ENCODE peak calls at places on chromosomes 4 and X, in eight cellular contexts. V is breast epithelium; F is CD4-positive, alpha-beta memory T cell; S is choroid plexus epithelial cell; O is AG09309; W is lung; K is tibial artery; Y is GM23338. B is an unnamed sample.

GRCh38 chr4:60187428-60187827 is 1012.7 kb upstream of the ADGRL3 start:
- DNase-seq in W (no peak), S (no peak), F (no peak), O (no peak), Y (no peak), V (no peak), K (no peak), B (no peak)

GRCh38 chr4:159027535-159027934 is 75.3 kb upstream of the RAPGEF2 start:
- DNase-seq in K (no peak), S (peak), F (no peak), W (no peak), O (no peak), V (no peak), Y (no peak), B (no peak)

GRCh38 chr4:160403066-160403465 is 1300.2 kb downstream of the RAPGEF2 start:
- DNase-seq in F (no peak), Y (no peak), V (no peak), S (no peak), W (no peak), O (no peak), K (no peak), B (no peak)

GRCh38 chr4:112978691-112979472 is 70.6 kb upstream of the ANK2 start:
- DNase-seq in V (no peak), W (no peak), S (peak), O (peak), K (no peak), F (no peak), Y (no peak), B (no peak)

GRCh38 chr4:1396806-1397455 is 9.3 kb downstream of the NKX1-1 start:
- DNase-seq in V (peak), F (no peak), S (no peak), K (peak), W (no peak), O (no peak), Y (no peak), B (no peak)

GRCh38 chr4:188109157-188109755 is at the start of gene TRIML2:
- DNase-seq in K (no peak), O (no peak), V (no peak), W (no peak), Y (peak), F (no peak), S (no peak), B (no peak)

GRCh38 chrX:139077303-139078131 is 366.0 kb upstream of the FGF13 start:
- DNase-seq in Y (no peak), W (no peak), O (peak), K (no peak), S (no peak), F (no peak), V (no peak), B (no peak)

GRCh38 chr4:58711039-58711438 is 1600.9 kb upstream of the IGFBP7 start:
- DNase-seq in S (no peak), Y (no peak), F (no peak), O (no peak), V (no peak), K (no peak), W (no peak), B (no peak)

GRCh38 chr4:22637306-22637705 is 55.4 kb upstream of the GBA3 start:
- DNase-seq in Y (no peak), O (no peak), V (no peak), S (no peak), W (no peak), F (no peak), K (no peak), B (no peak)

GRCh38 chrX:130645955-130646583 is 244.3 kb downstream of the RBMX2 start:
- DNase-seq in O (no peak), S (peak), Y (no peak), W (no peak), V (no peak), F (no peak), K (no peak), B (no peak)

GRCh38 chr4:1402516-1403101 is 3.6 kb downstream of the NKX1-1 start:
- DNase-seq in S (no peak), F (no peak), W (no peak), K (no peak), O (no peak), V (peak), Y (peak), B (no peak)

GRCh38 chr4:67549123-67549522 is 3.8 kb upstream of the CENPC start:
- DNase-seq in F (peak), O (no peak), S (peak), W (no peak), K (no peak), Y (no peak), V (no peak), B (no peak)

GRCh38 chrX:136747003-136747986 is 33.4 kb downstream of the ARHGEF6 start:
- DNase-seq in Y (no peak), W (no peak), S (no peak), O (no peak), F (no peak), K (no peak), V (no peak), B (no peak)

GRCh38 chr4:3526456-3526855 is 5.8 kb downstream of the LRPAP1 start:
- DNase-seq in V (no peak), K (no peak), S (no peak), Y (no peak), W (no peak), O (no peak), F (no peak), B (no peak)

GRCh38 chrX:40107291-40108083 is 9.7 kb upstream of the BCOR start:
- DNase-seq in O (no peak), Y (peak), S (no peak), K (no peak), F (no peak), W (no peak), V (no peak), B (no peak)

GRCh38 chr4:100843897-100844296 is 326.1 kb upstream of the EMCN start:
- DNase-seq in V (no peak), Y (no peak), S (no peak), O (no peak), W (no peak), F (no peak), K (no peak), B (no peak)

GRCh38 chrX:106949366-106949765 is 29.2 kb downstream of the CLDN2 start:
- DNase-seq in W (no peak), O (no peak), V (no peak), Y (no peak), S (no peak), F (no peak), K (no peak), B (no peak)

GRCh38 chrX:275967-276587 is 5.1 kb upstream of the PLCXD1 start:
- DNase-seq in S (peak), V (peak), W (peak), O (no peak), Y (peak), F (peak), K (peak), B (peak)

GRCh38 chrX:44152867-44153266 is 179.7 kb upstream of the NDP start:
- DNase-seq in O (peak), W (no peak), Y (no peak), V (no peak), K (no peak), S (peak), F (no peak), B (no peak)

GRCh38 chrX:99914676-99915075 is 495.4 kb downstream of the PCDH19 start:
- DNase-seq in V (no peak), O (no peak), Y (no peak), K (no peak), F (no peak), W (no peak), S (no peak), B (no peak)

GRCh38 chr4:157575339-157575738 is 354.8 kb downstream of the GRIA2 start:
- DNase-seq in S (no peak), Y (no peak), V (no peak), W (no peak), K (no peak), O (no peak), F (no peak), B (no peak)

GRCh38 chr4:48194986-48195773 is 61.1 kb upstream of the TXK start:
- DNase-seq in K (no peak), W (no peak), Y (no peak), S (peak), O (peak), V (no peak), F (no peak), B (no peak)

GRCh38 chr4:130689182-130689581 is 1593.2 kb downstream of the C4orf33 start:
- DNase-seq in W (no peak), S (no peak), Y (no peak), F (no peak), K (no peak), O (no peak), V (no peak), B (no peak)

GRCh38 chr4:84913176-84913575 is 53.3 kb downstream of the WDFY3 start:
- DNase-seq in O (no peak), K (no peak), W (no peak), V (no peak), Y (no peak), F (no peak), S (no peak), B (no peak)

GRCh38 chr4:108224628-108225053 is 55.9 kb upstream of the LEF1 start:
- DNase-seq in O (no peak), K (no peak), F (no peak), V (no peak), Y (no peak), W (no peak), S (peak), B (no peak)

GRCh38 chr4:24810016-24810415 is 14.6 kb downstream of the SOD3 start:
- DNase-seq in O (no peak), W (no peak), S (peak), F (no peak), K (no peak), V (no peak), Y (no peak), B (no peak)

GRCh38 chr4:139684351-139684750 is 18.7 kb downstream of the MGST2 start:
- DNase-seq in V (no peak), S (no peak), Y (no peak), F (no peak), K (no peak), W (no peak), O (no peak), B (no peak)

GRCh38 chr4:72546456-72546855 is 22.6 kb downstream of the ADAMTS3 start:
- DNase-seq in K (no peak), Y (no peak), O (peak), F (no peak), S (no peak), W (no peak), V (no peak), B (no peak)

GRCh38 chr4:7101692-7102515 is 34.0 kb upstream of the GRPEL1 start:
- DNase-seq in Y (peak), K (peak), O (peak), F (peak), S (peak), W (peak), V (peak), B (peak)
- H3K4me3 ChIP-seq in Y (peak), K (peak), O (peak), F (peak), S (peak), W (no peak), V (peak), B (peak)

DNA sequence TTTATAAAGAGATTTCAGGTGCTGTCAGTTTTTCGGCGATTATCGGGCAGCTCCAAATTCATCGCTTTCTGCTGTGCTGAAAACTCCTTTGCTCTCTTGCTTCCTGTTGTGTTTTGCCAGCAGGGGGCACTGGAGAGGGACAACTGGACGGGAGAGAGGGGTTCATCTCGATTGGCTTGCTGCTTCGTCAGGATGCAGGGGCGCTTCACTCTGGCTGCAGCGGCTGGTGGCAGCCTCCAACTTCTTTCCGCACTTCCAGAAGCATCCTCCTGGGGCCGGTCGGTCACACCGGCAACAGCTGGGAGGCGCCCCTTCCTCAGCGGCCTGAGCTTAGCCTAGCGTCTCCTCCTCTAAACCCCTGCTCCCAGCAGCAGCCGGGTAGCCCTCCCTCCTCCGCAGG is 29.5 kb downstream of the MSL3 start:
- DNase-seq in F (peak), S (peak), W (peak), O (no peak), K (peak), V (no peak), Y (peak), B (peak)
- H3K4me3 ChIP-seq in F (no peak), S (peak), W (no peak), O (no peak), K (no peak), V (no peak), Y (no peak), B (no peak)

DNA sequence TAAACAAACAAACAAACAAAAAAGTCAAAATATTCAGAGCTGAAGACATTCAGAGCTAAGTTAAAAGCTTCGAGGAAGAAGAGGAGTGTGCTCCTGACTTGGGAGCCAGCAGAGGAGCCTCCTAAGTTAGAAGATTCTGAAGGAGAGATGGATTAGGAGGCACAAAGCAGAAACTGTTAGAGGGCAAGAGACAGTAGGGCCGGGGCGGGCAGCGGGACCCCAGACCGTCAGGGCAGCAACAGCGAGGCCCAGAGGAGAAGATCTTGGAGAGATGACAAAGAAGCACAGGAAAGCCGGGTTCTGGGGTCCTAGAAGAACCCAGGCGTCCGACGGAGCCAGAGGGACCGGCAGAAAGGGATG is 682 bp downstream of the KLHL13 start:
- DNase-seq in F (no peak), K (no peak), V (no peak), Y (no peak), S (no peak), O (no peak), W (no peak), B (no peak)
- H3K4me3 ChIP-seq in F (no peak), K (peak), V (peak), Y (peak), S (peak), O (no peak), W (peak), B (no peak)

GRCh38 chrX:68433981-68434299 is 645 bp upstream of the OPHN1 start:
- DNase-seq in K (no peak), V (no peak), Y (no peak), O (no peak), F (no peak), W (no peak), S (no peak), B (no peak)
- H3K4me3 ChIP-seq in K (peak), V (peak), Y (peak), O (peak), F (no peak), W (peak), S (peak), B (peak)

GRCh38 chrX:37331546-37331945 is 17.6 kb upstream of the PRRG1 start:
- DNase-seq in V (no peak), W (no peak), Y (no peak), F (no peak), S (no peak), O (no peak), K (no peak), B (no peak)

GRCh38 chrX:37330642-37331041 is 18.5 kb upstream of the PRRG1 start:
- DNase-seq in S (no peak), K (no peak), O (no peak), F (no peak), W (no peak), Y (no peak), V (no peak), B (no peak)

GRCh38 chrX:37332987-37333658 is 16.0 kb upstream of the PRRG1 start:
- DNase-seq in Y (no peak), K (no peak), W (no peak), F (no peak), O (no peak), S (no peak), V (no peak), B (no peak)
- H3K4me3 ChIP-seq in Y (no peak), K (no peak), W (no peak), F (no peak), O (no peak), S (no peak), V (no peak), B (no peak)

GRCh38 chr4:123587983-123588494 is 191.4 kb downstream of the SPRY1 start:
- DNase-seq in W (no peak), F (no peak), S (peak), Y (no peak), O (peak), K (peak), V (no peak), B (no peak)

GRCh38 chr4:123589361-123589760 is 192.8 kb downstream of the SPRY1 start:
- DNase-seq in S (no peak), Y (no peak), V (no peak), K (no peak), W (no peak), F (no peak), O (no peak), B (no peak)

GRCh38 chr4:123591875-123592274 is 195.3 kb downstream of the SPRY1 start:
- DNase-seq in V (no peak), Y (no peak), O (no peak), F (no peak), W (no peak), K (no peak), S (no peak), B (no peak)

GRCh38 chr4:123585111-123585510 is 188.5 kb downstream of the SPRY1 start:
- DNase-seq in S (no peak), Y (no peak), K (no peak), F (no peak), W (no peak), V (no peak), O (no peak), B (no peak)

DNA sequence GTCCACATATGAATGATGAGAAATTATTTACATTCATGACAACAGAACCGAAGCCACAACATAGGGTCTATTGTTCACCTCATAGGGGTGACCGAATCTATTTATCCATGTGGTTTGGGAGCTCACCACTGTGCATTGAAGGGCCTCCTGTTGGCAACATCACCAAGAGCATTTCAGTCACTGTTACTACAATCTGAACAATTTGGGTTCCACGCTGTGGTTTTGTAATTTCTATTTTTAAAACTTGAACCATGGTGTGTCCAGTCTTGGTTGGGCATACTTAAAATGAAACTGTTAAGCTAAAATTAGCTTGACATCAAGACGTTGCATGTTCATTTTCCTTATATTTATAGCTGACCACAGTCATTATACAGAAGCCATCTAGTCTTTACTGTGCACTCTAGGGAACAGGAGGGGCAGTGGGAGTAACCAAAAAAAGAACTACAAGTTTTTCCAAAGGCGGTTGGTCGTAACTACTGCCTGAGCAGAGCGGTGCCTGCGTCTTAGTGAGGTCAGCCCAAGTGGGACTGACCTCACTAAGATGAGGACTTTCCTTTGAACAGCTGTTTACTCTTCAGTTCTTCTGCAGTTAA is 192.1 kb downstream of the SPRY1 start:
- DNase-seq in Y (no peak), W (no peak), F (no peak), V (no peak), O (peak), K (no peak), S (no peak), B (no peak)
- H3K4me3 ChIP-seq in Y (no peak), W (no peak), F (no peak), V (peak), O (no peak), K (peak), S (no peak), B (no peak)

B was measured in effector memory CD4-positive, alpha-beta T cell.